ENCODE peak calls at places on chromosomes 4 and X, in six cellular contexts. V is fibroblast of lung, N is heart right ventricle, S is glutamatergic neuron, P is GM13977, W is heart left ventricle. Z is an unnamed sample.

GRCh38 chrX:141341341-141341740 is 99.0 kb upstream of the SPANXC start:
- DNase-seq in P (no peak), N (peak; percentile 3), V (peak; percentile 88), W (no peak), S (no peak), Z (peak; percentile 50)

GRCh38 chr4:139278956-139279722 is 886 bp downstream of the MGARP start:
- DNase-seq in V (peak; percentile 30), W (peak; percentile 33), S (peak; percentile 35), P (no peak), N (no peak), Z (no peak)

GRCh38 chr4:4502694-4503311 is 39.0 kb downstream of the STX18 start:
- DNase-seq in P (no peak), V (peak; percentile 77), W (no peak), S (no peak), N (no peak), Z (peak; percentile 26)

GRCh38 chr4:81754169-81754568 is 282.5 kb upstream of the RASGEF1B start:
- DNase-seq in S (no peak), V (no peak), N (no peak), P (no peak), W (no peak), Z (no peak)

GRCh38 chrX:69015564-69016218 is 149.6 kb downstream of the PJA1 start:
- DNase-seq in P (no peak), V (no peak), S (no peak), N (no peak), W (no peak), Z (no peak)

GRCh38 chrX:70096052-70096451 is 33.8 kb downstream of the OTUD6A start:
- DNase-seq in S (no peak), N (no peak), P (no peak), V (no peak), W (no peak), Z (no peak)

GRCh38 chr4:2829321-2829932 is 14.2 kb upstream of the ADD1 start:
- DNase-seq in P (no peak), W (peak; percentile 11), N (no peak), S (peak; percentile 11), V (no peak), Z (no peak)

GRCh38 chrX:2498781-2499302 is 1.9 kb downstream of the DHRSX start:
- DNase-seq in S (no peak), W (peak; percentile 61), N (peak; percentile 41), V (peak; percentile 23), P (peak; percentile 31), Z (no peak)

GRCh38 chrX:16445166-16445752 is 204.7 kb upstream of the S100G start:
- DNase-seq in N (no peak), S (peak; percentile 36), V (peak; percentile 33), W (no peak), P (peak; percentile 28), Z (peak; percentile 28)

GRCh38 chr4:119315036-119315435 is 6.9 kb downstream of the FABP2 start:
- DNase-seq in N (no peak), W (no peak), V (no peak), P (no peak), S (no peak), Z (no peak)

GRCh38 chrX:151161690-151162089 is 14.7 kb upstream of the GPR50 start:
- DNase-seq in N (no peak), W (no peak), S (no peak), V (no peak), P (no peak), Z (no peak)

GRCh38 chr4:150647008-150647407 is 65.1 kb downstream of the MAB21L2 start:
- DNase-seq in V (peak; percentile 32), P (no peak), S (no peak), W (no peak), N (no peak), Z (no peak)

GRCh38 chrX:118346258-118347094 is 570 bp downstream of the WDR44 start:
- DNase-seq in N (peak; percentile 35), V (no peak), P (no peak), W (peak; percentile 61), S (peak; percentile 64), Z (peak; percentile 36)

GRCh38 chr4:53840643-53841042 is 223.8 kb downstream of the CHIC2 start:
- DNase-seq in N (no peak), P (no peak), V (peak; percentile 62), W (no peak), S (no peak), Z (no peak)

GRCh38 chr4:125369098-125369497 is 54.3 kb downstream of the FAT4 start:
- DNase-seq in N (no peak), S (no peak), V (peak; percentile 51), W (no peak), P (no peak), Z (no peak)

GRCh38 chrX:73943900-73944581 is 359.9 kb upstream of the ZCCHC13 start:
- DNase-seq in P (peak; percentile 88), S (peak; percentile 88), V (peak; percentile 92), W (peak; percentile 91), N (peak; percentile 79), Z (peak; percentile 91)

GRCh38 chrX:1807301-1807731 is 192.5 kb downstream of the ASMT start:
- DNase-seq in N (no peak), P (no peak), S (peak; percentile 81), V (peak; percentile 33), W (no peak), Z (peak; percentile 55)

DNA sequence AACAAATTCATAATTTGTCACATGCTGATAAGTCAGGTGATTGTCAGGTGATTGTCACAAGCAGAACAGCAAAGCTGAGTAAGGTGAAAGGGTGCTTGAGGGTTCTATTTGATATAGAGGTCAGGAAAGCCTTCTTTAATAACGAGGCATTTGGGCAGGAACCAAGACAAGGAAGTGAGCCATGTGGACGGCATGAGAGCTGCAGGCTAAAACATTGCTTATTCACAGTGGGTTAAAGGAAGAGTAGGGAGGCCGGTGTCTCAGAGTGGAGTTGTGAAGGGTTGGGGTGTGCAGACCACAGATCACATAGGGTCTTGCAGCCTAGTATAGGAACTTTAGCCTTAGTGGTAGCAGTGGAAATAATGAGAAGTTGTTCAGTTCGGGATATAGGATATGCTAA is 31.3 kb upstream of the CYP2U1 start:
- DNase-seq in N (no peak), P (no peak), S (no peak), V (no peak), W (no peak), Z (no peak)
- TF ChIP-seq CTCF in N (no peak), P (no peak), S (no peak), V (no peak), W (no peak), Z (no peak)

DNA sequence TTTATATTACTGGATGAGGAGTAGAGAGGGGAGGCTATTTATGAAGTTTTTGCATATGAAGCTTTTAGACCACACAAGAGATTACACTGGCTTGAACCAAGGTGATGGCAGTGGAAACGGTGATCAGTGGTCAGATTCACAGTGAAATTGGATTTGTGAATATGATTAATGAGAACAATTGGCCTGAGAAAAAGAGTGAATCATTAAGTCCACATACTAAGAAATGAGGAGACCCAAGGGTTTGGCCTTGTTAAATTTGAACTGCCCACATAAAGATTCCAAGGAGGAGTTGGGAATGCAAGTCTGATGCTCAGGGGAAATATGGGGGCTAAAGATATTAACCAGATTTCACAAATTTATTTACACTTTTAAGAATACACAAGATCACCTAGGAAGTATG is 155.3 kb upstream of the ADGRL3 start:
- DNase-seq in S (no peak), V (no peak), W (no peak), N (no peak), P (no peak), Z (no peak)
- TF ChIP-seq CTCF in S (no peak), V (no peak), W (no peak), N (no peak), P (no peak), Z (no peak)

GRCh38 chrX:39974228-39974627 is 123.5 kb downstream of the BCOR start:
- DNase-seq in N (no peak), S (peak; percentile 28), P (no peak), V (no peak), W (no peak), Z (no peak)

GRCh38 chrX:39973810-39974209 is 123.9 kb downstream of the BCOR start:
- DNase-seq in P (no peak), W (no peak), N (no peak), V (no peak), S (no peak), Z (no peak)

GRCh38 chrX:39971760-39972159 is 126.0 kb downstream of the BCOR start:
- DNase-seq in P (no peak), V (no peak), W (no peak), N (no peak), S (no peak), Z (no peak)

GRCh38 chrX:39969826-39970569 is 127.8 kb downstream of the BCOR start:
- DNase-seq in V (no peak), W (no peak), P (no peak), S (no peak), N (peak; percentile 18), Z (no peak)

GRCh38 chrX:39972340-39972739 is 125.4 kb downstream of the BCOR start:
- DNase-seq in W (no peak), S (no peak), N (peak; percentile 13), P (no peak), V (peak; percentile 80), Z (no peak)
- TF ChIP-seq CTCF in W (no peak), S (no peak), N (no peak), P (no peak), V (no peak), Z (no peak)

GRCh38 chr4:94892051-94892450 is 134.3 kb downstream of the BMPR1B start:
- DNase-seq in V (peak; percentile 48), S (no peak), N (no peak), P (no peak), W (no peak), Z (no peak)
- TF ChIP-seq CTCF in V (no peak), S (no peak), N (no peak), P (no peak), W (no peak), Z (no peak)

DNA sequence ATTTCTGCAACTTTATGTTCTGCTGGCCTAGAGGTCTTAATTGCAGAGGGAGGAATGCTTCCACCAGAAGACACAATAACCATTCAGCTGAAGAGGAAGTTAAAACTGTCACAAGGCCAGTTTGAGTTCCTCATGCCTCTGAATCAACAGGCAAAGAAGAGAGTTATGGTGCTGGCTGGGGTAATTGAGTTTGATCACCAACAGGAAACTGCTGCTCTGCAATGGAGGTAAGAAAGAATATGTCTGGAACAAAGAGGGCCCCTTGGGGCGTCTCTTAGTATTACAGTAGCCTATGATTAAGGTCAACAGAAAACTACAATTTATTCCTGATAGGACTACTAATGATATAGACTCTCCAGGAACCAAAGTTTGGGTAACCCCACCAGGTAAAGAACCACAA is 744.0 kb downstream of the FSTL5 start:
- DNase-seq in N (no peak), P (no peak), W (no peak), S (no peak), V (no peak), Z (no peak)
- TF ChIP-seq CTCF in N (no peak), P (peak; percentile 25), W (no peak), S (no peak), V (no peak), Z (no peak)

DNA sequence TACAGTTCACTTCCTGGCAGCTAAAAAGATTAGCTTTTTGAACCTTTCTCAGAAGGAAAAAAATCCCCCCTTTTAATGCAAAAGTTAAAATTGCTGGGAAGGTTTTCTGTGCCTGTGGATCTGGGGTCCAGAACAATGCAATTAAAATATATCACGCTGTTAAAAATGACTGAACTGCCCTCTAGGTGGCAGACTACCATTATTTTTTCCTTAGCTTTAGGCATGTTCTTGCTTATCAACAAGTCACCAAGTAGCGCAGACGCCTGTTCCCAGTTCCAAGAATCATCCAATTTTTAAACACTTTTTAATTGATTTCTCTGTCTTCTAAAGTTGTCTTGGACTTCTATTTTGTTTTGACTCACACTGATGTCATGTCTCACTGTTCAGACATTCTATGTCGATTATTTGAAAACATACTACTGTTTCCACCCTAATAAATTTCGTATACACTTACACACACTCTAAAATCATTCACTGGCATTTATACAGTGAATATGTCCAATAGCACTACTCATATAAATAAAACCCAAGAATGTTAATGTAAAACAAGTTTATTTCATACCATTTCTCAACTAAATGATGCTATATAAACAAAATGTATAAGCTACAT is 661.6 kb downstream of the RAPGEF2 start:
- DNase-seq in N (no peak), W (no peak), V (peak; percentile 69), S (no peak), P (peak; percentile 31), Z (peak; percentile 17)
- TF ChIP-seq CTCF in N (peak; percentile 48), W (peak; percentile 17), V (peak; percentile 30), S (peak; percentile 75), P (peak; percentile 71), Z (peak; percentile 68)